ENCODE peak calls at places on chromosomes 11 and 22, in four cellular contexts. G, D, F and I are unnamed samples.

GRCh38 chr22:49550766-49551362 is 276.8 kb downstream of the BRD1 start:
- DNase-seq in G (no peak), D (peak; percentile 47), F (no peak), I (no peak)

GRCh38 chr11:10473371-10473770 is 18.3 kb downstream of the AMPD3 start:
- DNase-seq in G (no peak), D (no peak), F (no peak), I (no peak)

GRCh38 chr11:121634273-121634672 is 181.5 kb upstream of the SORL1-AS1 start:
- DNase-seq in G (no peak), D (no peak), F (no peak), I (no peak)

GRCh38 chr22:21012446-21013407 is 2.2 kb upstream of the P2RX6 start:
- DNase-seq in G (no peak), D (no peak), F (no peak), I (no peak)

GRCh38 chr11:38089728-38090127 is 1491.7 kb upstream of the RAG2 start:
- DNase-seq in G (no peak), D (no peak), F (no peak), I (no peak)

GRCh38 chr22:40121463-40121862 is 56.3 kb upstream of the TNRC6B start:
- DNase-seq in G (no peak), D (no peak), F (no peak), I (no peak)

GRCh38 chr11:29507381-29507780 is 509.4 kb downstream of the KCNA4 start:
- DNase-seq in G (no peak), D (no peak), F (no peak), I (no peak)

GRCh38 chr11:30504468-30504867 is 81.7 kb downstream of the MPPED2 start:
- DNase-seq in G (no peak), D (no peak), F (no peak), I (no peak)

GRCh38 chr22:42683599-42684283 is 34.5 kb upstream of the CYB5R3 start:
- DNase-seq in G (no peak), D (no peak), F (no peak), I (no peak)

GRCh38 chr11:121494355-121495099 is 41.8 kb upstream of the SORL1-AS1 start:
- DNase-seq in G (peak; percentile 69), D (no peak), F (no peak), I (no peak)

GRCh38 chr22:49620003-49620556 is 207.6 kb downstream of the BRD1 start:
- DNase-seq in G (no peak), D (no peak), F (no peak), I (peak; percentile 6)

GRCh38 chr11:122036493-122036892 is 79.5 kb downstream of the BLID start:
- DNase-seq in G (no peak), D (no peak), F (no peak), I (no peak)

GRCh38 chr22:17120281-17120680 is 879 bp downstream of the TMEM121B start:
- DNase-seq in G (no peak), D (peak; percentile 85), F (no peak), I (peak; percentile 93)

GRCh38 chr11:46270707-46271106 is 6.8 kb upstream of the CREB3L1 start:
- DNase-seq in G (no peak), D (no peak), F (no peak), I (no peak)

DNA sequence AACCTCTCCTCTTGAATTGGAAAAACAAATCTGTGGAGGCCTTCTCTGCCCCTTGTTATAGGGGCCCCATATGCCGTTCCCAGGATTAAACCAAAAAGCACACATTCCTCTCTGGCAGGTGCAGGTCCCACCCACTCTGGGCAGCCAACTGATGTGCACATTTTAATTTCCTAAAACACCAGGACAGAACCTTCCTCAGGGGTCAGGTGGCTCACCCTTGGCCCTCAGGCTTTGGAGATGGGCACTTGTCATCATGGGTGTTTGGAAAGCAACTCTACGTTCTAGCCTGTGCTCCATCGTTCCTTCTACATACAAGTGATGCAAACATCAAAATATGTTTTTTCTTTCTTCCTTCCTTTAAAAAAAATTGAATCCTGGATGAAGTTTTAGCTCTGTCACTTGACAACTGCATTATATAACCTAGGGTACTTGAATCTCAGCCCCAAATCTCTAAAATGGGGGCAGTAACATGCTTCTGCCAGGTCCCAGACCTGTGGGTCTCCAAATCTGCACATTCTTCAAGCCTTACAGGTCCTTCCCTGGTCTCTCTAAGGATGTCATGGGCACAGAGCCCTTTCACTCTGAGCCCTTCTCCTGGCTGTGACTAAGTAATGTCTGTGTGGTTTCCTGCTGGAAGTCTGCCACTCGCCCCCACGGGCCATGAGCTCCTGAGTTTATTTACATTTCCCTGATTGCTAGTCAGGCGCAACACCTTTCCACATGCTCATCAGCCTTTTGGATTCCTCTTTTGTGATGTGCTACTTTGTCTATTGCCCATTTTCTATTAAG is 43.8 kb downstream of the KCNQ1OT1 start:
- DNase-seq in G (no peak), D (no peak), F (no peak), I (no peak)
- TF ChIP-seq TCF7 in G (no peak), D (no peak), F (no peak), I (no peak)

GRCh38 chr11:61892085-61892370 is 683 bp upstream of the FADS3 start:
- DNase-seq in G (no peak), D (no peak), F (no peak), I (no peak)

GRCh38 chr11:61889831-61890230 is 1.5 kb downstream of the FADS3 start:
- DNase-seq in G (no peak), D (no peak), F (no peak), I (no peak)

GRCh38 chr11:61888590-61888989 is 2.8 kb downstream of the FADS3 start:
- DNase-seq in G (no peak), D (no peak), F (no peak), I (no peak)

GRCh38 chr11:61891331-61892084 is at the start of gene FADS3:
- DNase-seq in G (no peak), D (peak; percentile 97), F (peak; percentile 77), I (peak; percentile 88)

GRCh38 chr11:61890536-61891330 is 612 bp downstream of the FADS3 start:
- DNase-seq in G (no peak), D (peak; percentile 72), F (peak; percentile 56), I (no peak)
- TF ChIP-seq TCF7 in G (no peak), D (no peak), F (no peak), I (no peak)

DNA sequence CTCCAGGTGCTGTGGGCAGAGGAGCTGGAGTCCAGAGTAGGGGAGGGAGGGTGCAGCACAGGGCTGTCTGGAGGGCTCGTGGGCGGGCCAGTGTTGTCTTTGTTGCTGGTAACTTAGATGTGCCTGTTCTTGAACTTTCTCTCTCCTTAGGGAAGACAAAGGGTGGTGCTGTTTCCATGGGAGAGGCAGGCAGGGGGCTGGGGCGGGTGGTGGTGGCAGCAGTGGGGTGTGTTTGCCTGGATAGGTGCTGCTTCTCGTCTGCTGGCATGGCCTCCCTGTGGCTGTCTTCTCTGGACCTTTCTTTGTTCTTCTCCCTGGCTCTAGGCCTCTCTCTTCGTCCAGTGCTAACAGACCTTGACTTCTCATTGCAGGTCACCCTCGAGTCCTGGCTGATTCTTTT is 8.5 kb downstream of the SIDT2 start:
- DNase-seq in G (no peak), D (no peak), F (no peak), I (no peak)
- TF ChIP-seq TCF7 in G (no peak), D (no peak), F (no peak), I (no peak)

DNA sequence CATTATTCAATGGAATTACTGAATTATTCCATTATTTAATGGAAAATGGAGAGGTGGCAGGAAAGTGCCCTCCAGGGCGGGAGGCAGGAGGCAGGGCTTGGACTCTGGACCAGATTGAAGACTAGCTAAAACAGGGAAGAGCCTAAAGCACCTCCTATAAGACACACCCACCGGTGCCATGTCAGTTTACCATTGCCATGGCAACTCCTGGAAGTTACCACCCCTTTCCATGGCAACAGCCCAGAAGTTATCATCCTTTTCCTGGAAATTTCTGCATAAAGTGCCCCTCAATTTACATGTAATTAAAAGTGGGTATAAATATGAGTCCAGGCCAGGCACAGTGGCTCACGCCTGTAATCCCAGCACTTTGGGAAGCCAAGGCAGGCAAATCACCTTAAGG is 443.7 kb downstream of the TBC1D22A start:
- DNase-seq in G (no peak), D (no peak), F (no peak), I (no peak)
- TF ChIP-seq TCF7 in G (no peak), D (no peak), F (no peak), I (no peak)

GRCh38 chr11:125902315-125902926 is 585 bp downstream of the PUS3 start:
- DNase-seq in G (no peak), D (peak; percentile 21), F (no peak), I (no peak)

GRCh38 chr11:125901872-125902271 is 1.1 kb downstream of the PUS3 start:
- DNase-seq in G (no peak), D (no peak), F (no peak), I (no peak)

GRCh38 chr11:125904678-125905077 is 370 bp downstream of the DDX25 start:
- DNase-seq in G (no peak), D (no peak), F (no peak), I (no peak)

GRCh38 chr11:125902927-125903752 is at the start of gene PUS3:
- DNase-seq in G (peak; percentile 52), D (peak; percentile 87), F (peak; percentile 78), I (peak; percentile 87)

GRCh38 chr11:125903753-125904659 is at the start of gene DDX25:
- DNase-seq in G (no peak), D (no peak), F (no peak), I (peak; percentile 78)
- TF ChIP-seq TCF7 in G (no peak), D (no peak), F (no peak), I (peak; percentile 97)

GRCh38 chr11:130088909-130089668 is 19.4 kb downstream of the APLP2 start:
- DNase-seq in G (no peak), D (no peak), F (no peak), I (no peak)
- TF ChIP-seq TCF7 in G (no peak), D (no peak), F (no peak), I (no peak)

DNA sequence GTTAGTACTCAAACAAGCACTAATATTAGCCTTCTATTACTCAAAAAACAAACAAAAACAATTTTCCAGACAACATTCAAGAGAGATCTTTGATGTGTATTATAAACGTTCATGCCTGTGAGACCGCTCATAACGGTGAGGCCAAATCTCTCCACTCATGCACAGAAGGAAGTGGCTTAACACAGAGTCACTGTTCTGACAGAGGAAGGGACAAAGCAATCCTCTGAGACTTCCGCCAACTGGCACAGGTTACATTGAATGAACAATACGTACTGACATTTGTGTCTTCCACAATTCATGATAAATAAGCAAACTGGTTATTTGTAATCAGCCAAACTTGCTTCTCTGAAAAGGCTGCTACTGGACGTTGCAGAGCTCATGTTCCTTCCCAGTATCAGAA is 30.5 kb downstream of the CHKA start:
- DNase-seq in G (no peak), D (no peak), F (no peak), I (no peak)
- TF ChIP-seq TCF7 in G (no peak), D (no peak), F (no peak), I (no peak)

DNA sequence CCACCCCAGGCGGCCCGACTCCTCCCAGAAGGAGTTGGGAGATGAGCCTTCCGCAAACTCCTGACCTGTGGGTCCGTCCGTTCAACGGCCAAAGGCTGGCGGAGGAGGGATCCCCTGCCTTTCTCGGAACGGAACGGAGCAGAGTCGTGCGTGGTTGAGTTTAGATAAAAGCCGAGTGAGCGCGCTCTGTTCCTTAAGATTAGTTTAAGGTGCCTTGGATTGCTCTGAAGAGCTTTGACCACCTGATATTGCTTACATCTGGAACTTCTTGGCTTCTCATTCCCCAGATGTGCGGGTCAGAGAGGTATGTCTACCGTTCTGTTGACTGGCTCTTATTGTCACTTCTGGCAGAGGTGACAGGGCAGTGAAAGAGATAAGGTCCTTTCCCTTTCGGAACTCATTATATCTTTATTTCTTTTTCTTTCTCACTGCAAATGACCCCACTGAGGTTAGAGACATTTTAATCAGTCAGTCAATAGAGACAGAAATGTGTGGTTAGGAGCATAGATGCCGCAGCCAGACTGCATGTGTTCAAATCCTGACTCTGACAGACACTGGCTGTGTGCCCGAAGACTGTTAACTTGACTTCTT is at the start of gene TRIM6:
- DNase-seq in G (no peak), D (peak; percentile 71), F (no peak), I (peak; percentile 66)
- TF ChIP-seq TCF7 in G (no peak), D (no peak), F (no peak), I (no peak)

GRCh38 chr22:41401781-41402648 is 20.3 kb downstream of the TEF start:
- DNase-seq in G (no peak), D (no peak), F (peak; percentile 70), I (no peak)
- TF ChIP-seq TCF7 in G (no peak), D (no peak), F (no peak), I (no peak)

GRCh38 chr11:66159585-66159984 is 89.5 kb downstream of the PACS1 start:
- DNase-seq in G (no peak), D (no peak), F (no peak), I (no peak)
- TF ChIP-seq TCF7 in G (no peak), D (no peak), F (no peak), I (no peak)